ENCODE peak calls at places on chromosome 10, in six cellular contexts. Z, S, J, D, K and X are unnamed samples.

GRCh38 chr10:114930320-114930719 is 7.7 kb upstream of the TRUB1 start:
- DNase-seq in J (no peak), Z (no peak), S (no peak), D (no peak), K (no peak), X (no peak)

GRCh38 chr10:133278577-133279265 is 2.1 kb upstream of the ADAM8 start:
- DNase-seq in K (peak; percentile 44), S (no peak), D (peak; percentile 56), J (no peak), Z (peak; percentile 70), X (no peak)

GRCh38 chr10:18793951-18794350 is 134.7 kb downstream of the ARL5B start:
- DNase-seq in S (no peak), K (peak; percentile 72), D (no peak), Z (peak; percentile 5), J (no peak), X (no peak)

GRCh38 chr10:89296227-89296648 is 5.6 kb upstream of the IFIT2 start:
- DNase-seq in Z (peak; percentile 75), D (no peak), J (no peak), S (peak; percentile 33), K (peak; percentile 90), X (peak; percentile 62)

GRCh38 chr10:43409385-43410109 is 561 bp upstream of the HNRNPF start:
- DNase-seq in J (peak; percentile 35), S (no peak), K (no peak), Z (peak; percentile 32), D (peak; percentile 46), X (peak; percentile 79)

GRCh38 chr10:73647211-73647874 is 6.1 kb upstream of the MYOZ1 start:
- DNase-seq in D (peak; percentile 64), S (peak; percentile 64), K (peak; percentile 56), J (peak; percentile 41), Z (peak; percentile 69), X (peak; percentile 67)

GRCh38 chr10:100122780-100123179 is 41.1 kb upstream of the CPN1 start:
- DNase-seq in K (no peak), Z (no peak), S (no peak), D (no peak), J (no peak), X (no peak)

GRCh38 chr10:35546824-35547225 is 58.3 kb upstream of the GJD4 start:
- DNase-seq in J (no peak), D (no peak), S (no peak), Z (peak; percentile 7), K (no peak), X (no peak)

GRCh38 chr10:119216137-119216536 is 8.8 kb downstream of the GRK5 start:
- DNase-seq in S (no peak), K (no peak), D (no peak), J (no peak), Z (no peak), X (no peak)

GRCh38 chr10:16505168-16505567 is 16.5 kb downstream of the C1QL3 start:
- DNase-seq in J (no peak), S (no peak), K (no peak), Z (no peak), D (no peak), X (no peak)

GRCh38 chr10:62239994-62240393 is 28.6 kb downstream of the RTKN2 start:
- DNase-seq in K (no peak), D (no peak), J (no peak), Z (peak; percentile 29), S (no peak), X (no peak)

GRCh38 chr10:80568306-80568705 is 30.6 kb downstream of the SH2D4B start:
- DNase-seq in J (no peak), D (no peak), S (no peak), Z (no peak), K (no peak), X (no peak)

GRCh38 chr10:25483999-25484398 is 309.2 kb downstream of the GPR158 start:
- DNase-seq in D (no peak), K (no peak), Z (no peak), J (no peak), S (no peak), X (no peak)

GRCh38 chr10:122855745-122856144 is 10.1 kb upstream of the CUZD1 start:
- DNase-seq in Z (no peak), K (peak; percentile 47), S (no peak), D (no peak), J (no peak), X (no peak)

GRCh38 chr10:85992324-85992723 is 374.3 kb downstream of the GRID1 start:
- DNase-seq in K (no peak), J (no peak), D (no peak), S (no peak), Z (no peak), X (no peak)

GRCh38 chr10:114520453-114520852 is 116.2 kb upstream of the AFAP1L2 start:
- DNase-seq in J (no peak), Z (peak; percentile 72), D (no peak), K (peak; percentile 95), S (no peak), X (no peak)

GRCh38 chr10:62050941-62051433 is 149.5 kb downstream of the ARID5B start:
- DNase-seq in K (peak; percentile 93), J (peak; percentile 75), S (peak; percentile 76), Z (peak; percentile 94), D (peak; percentile 34), X (peak; percentile 63)

GRCh38 chr10:72464438-72464837 is 109.7 kb upstream of the DNAJB12 start:
- DNase-seq in K (no peak), D (no peak), Z (no peak), S (no peak), J (no peak), X (no peak)

GRCh38 chr10:68560916-68561691 is 967 bp downstream of the TET1 start:
- DNase-seq in K (no peak), D (peak; percentile 25), J (peak; percentile 13), Z (peak; percentile 38), S (no peak), X (peak; percentile 27)

GRCh38 chr10:24446739-24447138 is 237.8 kb downstream of the KIAA1217 start:
- DNase-seq in S (no peak), K (peak; percentile 95), Z (peak; percentile 83), D (no peak), J (no peak), X (no peak)

GRCh38 chr10:93707623-93708022 is 5.2 kb upstream of the FRA10AC1 start:
- DNase-seq in Z (no peak), D (no peak), S (no peak), K (no peak), J (no peak), X (no peak)

GRCh38 chr10:122495406-122496340 is 34.3 kb downstream of the HTRA1 start:
- DNase-seq in Z (peak; percentile 82), S (peak; percentile 81), K (peak; percentile 77), D (no peak), J (peak; percentile 46), X (peak; percentile 77)

DNA sequence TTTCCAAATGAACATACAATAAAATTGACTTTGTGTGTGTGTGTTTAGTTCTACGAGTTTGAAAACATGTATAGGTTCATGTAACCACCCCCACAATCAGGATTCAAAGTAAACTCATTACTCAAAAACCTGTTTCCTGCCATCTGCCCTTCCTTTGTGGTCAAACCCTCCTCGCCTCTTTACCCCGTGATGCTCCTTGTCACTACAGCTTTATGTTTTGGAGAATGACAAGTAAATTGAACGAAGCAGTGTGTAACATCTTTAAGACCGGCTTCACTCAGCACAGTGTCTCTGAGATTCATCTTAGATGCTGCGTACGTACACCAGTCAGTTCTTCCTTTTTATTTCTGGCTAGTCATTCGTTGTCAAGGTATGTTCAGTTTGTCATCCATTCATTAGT is 54.6 kb upstream of the MKI67 start:
- DNase-seq in K (no peak), Z (no peak), D (no peak), S (no peak), J (no peak), X (no peak)
- H3K4me1 ChIP-seq in K (no peaks in the 10 kb centered on the region), Z (no peaks in the 10 kb centered on the region), D (no peaks in the 10 kb centered on the region), S (no peaks in the 10 kb centered on the region), J (no peaks in the 10 kb centered on the region), X (no peaks in the 10 kb centered on the region)

GRCh38 chr10:3624367-3624766 is 160.6 kb downstream of the KLF6 start:
- DNase-seq in Z (peak; percentile 68), K (peak; percentile 88), J (no peak), S (no peak), D (no peak), X (no peak)

GRCh38 chr10:3622427-3622826 is 162.6 kb downstream of the KLF6 start:
- DNase-seq in J (no peak), D (no peak), S (no peak), Z (no peak), K (no peak), X (no peak)

GRCh38 chr10:3625959-3626751 is 158.9 kb downstream of the KLF6 start:
- DNase-seq in K (peak; percentile 91), D (no peak), J (no peak), S (no peak), Z (peak; percentile 25), X (no peak)

GRCh38 chr10:3622845-3623621 is 162.0 kb downstream of the KLF6 start:
- DNase-seq in D (no peak), J (no peak), Z (peak; percentile 48), S (no peak), K (peak; percentile 28), X (no peak)

DNA sequence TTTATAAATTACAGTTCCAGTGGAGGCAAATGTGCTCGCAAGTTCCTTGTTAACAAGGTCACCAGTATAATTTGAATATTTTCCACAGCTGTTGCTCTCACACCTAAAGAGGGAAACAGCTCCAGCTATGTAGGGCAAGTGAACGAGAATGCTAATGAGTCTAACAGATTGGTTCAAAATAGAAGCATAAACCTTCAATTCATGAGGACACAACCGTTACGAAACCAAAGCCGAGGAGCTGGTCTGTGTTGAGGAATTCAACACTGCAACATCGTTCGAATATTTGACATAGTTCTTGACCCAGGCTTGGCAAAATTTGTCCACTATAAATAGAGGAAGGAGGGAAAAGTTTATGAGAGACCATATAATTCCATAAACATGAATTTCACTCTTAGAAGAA is 161.3 kb downstream of the KLF6 start:
- DNase-seq in J (no peak), K (peak; percentile 93), S (no peak), D (no peak), Z (peak; percentile 91), X (no peak)
- H3K27ac ChIP-seq in J (peak overlapping the region; percentile 31), K (peak overlapping the region; percentile 77), S (peak overlapping the region; percentile 69), D (peak overlapping the region; percentile 69), Z (no peak overlapping the region), X (no peak overlapping the region)

DNA sequence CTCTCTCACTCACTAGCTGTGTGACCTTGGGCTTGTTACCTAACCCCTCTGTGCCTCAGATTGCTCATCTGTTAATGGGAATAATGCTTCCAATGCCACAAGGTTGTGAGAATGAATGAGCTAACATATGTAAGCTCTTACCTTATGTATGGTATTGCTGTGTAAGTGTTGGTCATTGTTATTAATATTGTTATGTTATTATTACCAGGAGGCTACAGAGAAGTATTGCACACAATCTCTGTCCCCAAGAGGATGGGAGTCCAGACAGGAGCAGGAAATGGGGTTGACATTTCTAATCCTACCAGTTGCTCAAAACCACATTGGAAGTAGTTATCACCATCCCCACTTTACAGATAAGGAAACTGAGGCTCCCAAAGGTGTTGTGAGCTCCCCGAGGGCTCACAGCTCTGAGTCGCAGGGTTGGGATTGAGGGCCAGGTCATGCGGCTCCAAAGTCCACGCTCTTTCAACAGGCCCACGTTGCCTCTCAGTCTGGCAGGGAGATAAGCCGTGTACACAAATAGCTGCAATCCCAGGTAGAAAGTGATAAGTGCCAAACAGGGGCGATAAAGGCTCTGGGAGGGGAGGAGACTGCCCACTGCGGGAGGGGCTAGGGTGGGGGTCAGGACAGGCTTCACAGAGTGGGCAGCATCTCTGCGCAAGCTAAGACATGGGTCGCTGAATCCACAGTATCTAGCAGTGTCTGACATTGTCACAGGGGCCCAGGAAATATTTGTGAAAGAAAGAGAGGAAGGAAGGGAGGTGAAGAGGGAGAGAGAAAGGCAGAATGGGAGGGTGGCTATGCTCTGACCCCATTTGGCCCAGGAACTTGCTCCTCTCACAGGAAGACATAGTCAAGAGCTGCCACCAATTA is 9.6 kb upstream of the ZMIZ1 start:
- DNase-seq in D (peak; percentile 9), Z (no peak), S (peak; percentile 3), J (no peak), K (no peak), X (peak; percentile 9)
- H3K4me1 ChIP-seq in D (peaks cover 13% of the 10 kb centered on the region), Z (peaks cover 35% of the 10 kb centered on the region), S (no peaks in the 10 kb centered on the region), J (peaks cover 10% of the 10 kb centered on the region), K (no peaks in the 10 kb centered on the region), X (no peaks in the 10 kb centered on the region)

GRCh38 chr10:102120987-102121738 is 995 bp upstream of the LDB1 start:
- DNase-seq in D (peak; percentile 49), J (peak; percentile 79), K (peak; percentile 91), S (peak; percentile 74), Z (peak; percentile 95), X (peak; percentile 40)
- H3K27ac ChIP-seq in D (peak overlapping the region; percentile 97), J (peak overlapping the region; percentile 99), K (peak overlapping the region; percentile 80), S (peak overlapping the region; percentile 99), Z (peak overlapping the region; percentile 97), X (peak overlapping the region; percentile 95)